ENCODE peak calls at places on chromosomes 7 and 10, in six cellular contexts. Q, V, H, M, L and C are unnamed samples. For H3K4me1, the result is how much of the 10 kb centered on the place peaks cover.

GRCh38 chr7:2175091-2175490 is 57.7 kb downstream of the MAD1L1 start:
- DNase-seq in Q (no peak), V (no peak), H (no peak), M (no peak), L (no peak), C (no peak)

GRCh38 chr10:103991393-103992128 is 24.6 kb downstream of the SLK start:
- DNase-seq in Q (no peak), V (no peak), H (no peak), M (no peak), L (no peak), C (no peak)

GRCh38 chr10:14736043-14736442 is 38.7 kb downstream of the FAM107B start:
- DNase-seq in Q (no peak), V (no peak), H (no peak), M (no peak), L (no peak), C (no peak)

GRCh38 chr10:54469587-54470323 is 331.3 kb downstream of the PCDH15 start:
- DNase-seq in Q (no peak), V (no peak), H (no peak), M (no peak), L (no peak), C (no peak)

GRCh38 chr7:88243345-88243909 is 23.6 kb upstream of the SRI start:
- DNase-seq in Q (peak), V (no peak), H (peak), M (peak), L (peak), C (peak)

GRCh38 chr10:71390921-71391690 is 5.6 kb upstream of the CDH23 start:
- DNase-seq in Q (no peak), V (no peak), H (no peak), M (no peak), L (no peak), C (no peak)

GRCh38 chr7:15972767-15973362 is 286.4 kb upstream of the MEOX2 start:
- DNase-seq in Q (no peak), V (no peak), H (peak), M (peak), L (no peak), C (no peak)

GRCh38 chr7:67346126-67346525 is 349.5 kb downstream of the TYW1 start:
- DNase-seq in Q (no peak), V (no peak), H (no peak), M (no peak), L (no peak), C (no peak)

GRCh38 chr10:25441270-25441669 is 266.5 kb downstream of the GPR158 start:
- DNase-seq in Q (no peak), V (no peak), H (no peak), M (no peak), L (no peak), C (no peak)

GRCh38 chr7:150405584-150406310 is 26.6 kb downstream of the ZNF775 start:
- DNase-seq in Q (no peak), V (no peak), H (peak), M (peak), L (no peak), C (no peak)

GRCh38 chr10:78175444-78175843 is 141.8 kb downstream of the RPS24 start:
- DNase-seq in Q (no peak), V (no peak), H (peak), M (no peak), L (no peak), C (no peak)

GRCh38 chr7:141478845-141479244 is 72.4 kb upstream of the AGK start:
- DNase-seq in Q (no peak), V (no peak), H (no peak), M (no peak), L (no peak), C (no peak)

GRCh38 chr7:44963526-44964290 is 15.1 kb downstream of the MYO1G start:
- DNase-seq in Q (no peak), V (no peak), H (no peak), M (no peak), L (no peak), C (no peak)

GRCh38 chr10:118725784-118726507 is 28.8 kb downstream of the CACUL1 start:
- DNase-seq in Q (no peak), V (no peak), H (peak), M (no peak), L (no peak), C (no peak)

GRCh38 chr10:128066954-128067382 is 59.3 kb downstream of the MKI67 start:
- DNase-seq in Q (no peak), V (no peak), H (no peak), M (no peak), L (no peak), C (no peak)

DNA sequence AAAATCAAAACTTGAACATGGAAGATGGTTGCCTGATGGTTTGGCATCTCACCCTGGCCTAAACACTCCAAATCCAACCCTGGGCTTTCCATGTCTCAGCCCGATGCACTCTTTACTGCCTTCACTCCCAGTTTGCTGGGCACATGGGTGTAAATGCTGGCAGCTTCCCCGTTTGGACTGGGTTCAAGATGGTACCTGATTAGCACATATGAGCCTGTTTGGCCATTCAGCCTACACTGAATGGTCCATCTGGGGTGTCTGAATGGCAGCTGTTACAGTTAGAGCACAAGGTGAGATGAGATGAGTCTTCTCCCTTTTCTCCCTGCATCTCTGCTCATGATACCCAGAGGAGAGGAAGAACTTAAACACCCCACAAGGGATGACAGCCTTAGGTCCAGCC is 37.1 kb downstream of the ATXN7L1 start:
- DNase-seq in Q (no peak), V (no peak), H (no peak), M (no peak), L (peak), C (no peak)
- H3K27ac ChIP-seq in Q (no peak), V (no peak), H (no peak), M (no peak), L (no peak), C (no peak)

GRCh38 chr7:93889261-93889660 is 1.3 kb downstream of the TFPI2 start:
- DNase-seq in Q (no peak), V (no peak), H (peak), M (no peak), L (no peak), C (no peak)
- H3K4me3 ChIP-seq in Q (no peak), V (no peak), H (peak), M (no peak), L (no peak), C (no peak)

GRCh38 chr7:97298561-97298960 is 181.1 kb downstream of the SDHAF3 start:
- DNase-seq in Q (no peak), V (no peak), H (no peak), M (no peak), L (no peak), C (no peak)

GRCh38 chr7:97293031-97293430 is 175.5 kb downstream of the SDHAF3 start:
- DNase-seq in Q (no peak), V (no peak), H (no peak), M (no peak), L (no peak), C (no peak)
- H3K4me1 ChIP-seq in Q (under half), V (under half), H (under half), M (under half), L (under half), C (under half)

DNA sequence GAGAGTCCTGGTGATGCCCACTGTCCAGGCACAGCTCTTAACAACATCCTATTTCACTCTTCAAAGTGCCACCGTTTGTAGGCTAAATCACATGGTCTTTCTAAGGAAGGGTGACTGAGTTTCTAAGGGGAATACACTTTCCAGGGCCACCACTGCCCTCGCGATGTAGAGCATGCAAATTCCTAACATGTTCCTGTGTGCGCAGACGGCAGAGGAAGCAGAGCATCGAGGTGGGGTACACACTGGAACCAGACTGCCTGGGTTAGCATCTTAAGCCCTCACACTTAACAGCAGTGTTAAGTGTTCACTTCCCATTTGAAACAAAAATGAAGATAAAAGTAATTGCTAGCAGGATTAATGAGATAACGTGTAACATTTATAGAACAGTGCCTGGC is 3.0 kb downstream of the VOPP1 start:
- DNase-seq in Q (no peak), V (no peak), H (no peak), M (no peak), L (no peak), C (no peak)
- H3K27ac ChIP-seq in Q (no peak), V (peak), H (no peak), M (peak), L (no peak), C (no peak)